ENCODE peak calls at places on chromosomes 1 and 21, in seven cellular contexts. One of them, this sample, is unnamed.

GRCh38 chr1:2037314-2037979 is 12.8 kb upstream of the PRKCZ start:
- DNase-seq in putamen: no peak
- DNase-seq in activated CD4-positive, alpha-beta T cell treated with anti-CD3 and anti-CD28 coated beads, Interleukin-2, amount 50 U/mL, for 4 hours: no peak
- DNase-seq in C1 segment of cervical spinal cord: no peak
- DNase-seq in H54: no peak
- DNase-seq in kidney glomerular epithelial cell: no peak
- DNase-seq in iris pigment epithelial cell: no peak
- DNase-seq in this sample: no peak

GRCh38 chr1:65104854-65105540 is 43.0 kb upstream of the AK4 start:
- DNase-seq in putamen: no peak
- DNase-seq in activated CD4-positive, alpha-beta T cell treated with anti-CD3 and anti-CD28 coated beads, Interleukin-2, amount 50 U/mL, for 4 hours: no peak
- DNase-seq in C1 segment of cervical spinal cord: no peak
- DNase-seq in H54: no peak
- DNase-seq in kidney glomerular epithelial cell: no peak
- DNase-seq in iris pigment epithelial cell: no peak
- DNase-seq in this sample: no peak

GRCh38 chr1:227390525-227390924 is 72.2 kb upstream of the CDC42BPA start:
- DNase-seq in putamen: no peak
- DNase-seq in activated CD4-positive, alpha-beta T cell treated with anti-CD3 and anti-CD28 coated beads, Interleukin-2, amount 50 U/mL, for 4 hours: no peak
- DNase-seq in C1 segment of cervical spinal cord: no peak
- DNase-seq in H54: no peak
- DNase-seq in kidney glomerular epithelial cell: no peak
- DNase-seq in iris pigment epithelial cell: peak
- DNase-seq in this sample: no peak

GRCh38 chr1:201016211-201016651 is 7.3 kb downstream of the KIF21B start:
- DNase-seq in putamen: peak
- DNase-seq in activated CD4-positive, alpha-beta T cell treated with anti-CD3 and anti-CD28 coated beads, Interleukin-2, amount 50 U/mL, for 4 hours: no peak
- DNase-seq in C1 segment of cervical spinal cord: no peak
- DNase-seq in H54: peak
- DNase-seq in kidney glomerular epithelial cell: no peak
- DNase-seq in iris pigment epithelial cell: peak
- DNase-seq in this sample: no peak

GRCh38 chr1:201504799-201505504 is 2.0 kb downstream of the CSRP1 start:
- DNase-seq in putamen: no peak
- DNase-seq in activated CD4-positive, alpha-beta T cell treated with anti-CD3 and anti-CD28 coated beads, Interleukin-2, amount 50 U/mL, for 4 hours: no peak
- DNase-seq in C1 segment of cervical spinal cord: no peak
- DNase-seq in H54: no peak
- DNase-seq in kidney glomerular epithelial cell: no peak
- DNase-seq in iris pigment epithelial cell: no peak
- DNase-seq in this sample: no peak

GRCh38 chr1:23037081-23037740 is 17.9 kb downstream of the KDM1A start:
- DNase-seq in putamen: no peak
- DNase-seq in activated CD4-positive, alpha-beta T cell treated with anti-CD3 and anti-CD28 coated beads, Interleukin-2, amount 50 U/mL, for 4 hours: no peak
- DNase-seq in C1 segment of cervical spinal cord: no peak
- DNase-seq in H54: no peak
- DNase-seq in kidney glomerular epithelial cell: no peak
- DNase-seq in iris pigment epithelial cell: peak
- DNase-seq in this sample: no peak

GRCh38 chr21:15051652-15052554 is 12.9 kb downstream of the NRIP1 start:
- DNase-seq in putamen: no peak
- DNase-seq in activated CD4-positive, alpha-beta T cell treated with anti-CD3 and anti-CD28 coated beads, Interleukin-2, amount 50 U/mL, for 4 hours: no peak
- DNase-seq in C1 segment of cervical spinal cord: no peak
- DNase-seq in H54: no peak
- DNase-seq in kidney glomerular epithelial cell: peak
- DNase-seq in iris pigment epithelial cell: peak
- DNase-seq in this sample: no peak

GRCh38 chr1:19734472-19734999 is 65.2 kb downstream of the TMCO4 start:
- DNase-seq in putamen: no peak
- DNase-seq in activated CD4-positive, alpha-beta T cell treated with anti-CD3 and anti-CD28 coated beads, Interleukin-2, amount 50 U/mL, for 4 hours: no peak
- DNase-seq in C1 segment of cervical spinal cord: no peak
- DNase-seq in H54: no peak
- DNase-seq in kidney glomerular epithelial cell: peak
- DNase-seq in iris pigment epithelial cell: peak
- DNase-seq in this sample: no peak

GRCh38 chr1:32627596-32628162 is 22.7 kb downstream of the ZBTB8OS start:
- DNase-seq in putamen: no peak
- DNase-seq in activated CD4-positive, alpha-beta T cell treated with anti-CD3 and anti-CD28 coated beads, Interleukin-2, amount 50 U/mL, for 4 hours: no peak
- DNase-seq in C1 segment of cervical spinal cord: no peak
- DNase-seq in H54: no peak
- DNase-seq in kidney glomerular epithelial cell: no peak
- DNase-seq in iris pigment epithelial cell: peak
- DNase-seq in this sample: no peak

GRCh38 chr1:107965112-107965991 is at the start of gene VAV3:
- DNase-seq in putamen: peak
- DNase-seq in activated CD4-positive, alpha-beta T cell treated with anti-CD3 and anti-CD28 coated beads, Interleukin-2, amount 50 U/mL, for 4 hours: peak
- DNase-seq in C1 segment of cervical spinal cord: no peak
- DNase-seq in H54: no peak
- DNase-seq in kidney glomerular epithelial cell: peak
- DNase-seq in iris pigment epithelial cell: peak
- DNase-seq in this sample: no peak

GRCh38 chr1:43452789-43453441 is 816 bp downstream of the HYI start:
- DNase-seq in putamen: peak
- DNase-seq in activated CD4-positive, alpha-beta T cell treated with anti-CD3 and anti-CD28 coated beads, Interleukin-2, amount 50 U/mL, for 4 hours: no peak
- DNase-seq in C1 segment of cervical spinal cord: no peak
- DNase-seq in H54: peak
- DNase-seq in kidney glomerular epithelial cell: peak
- DNase-seq in iris pigment epithelial cell: peak
- DNase-seq in this sample: no peak

GRCh38 chr1:14304381-14304865 is 294.1 kb upstream of the KAZN start:
- DNase-seq in putamen: no peak
- DNase-seq in activated CD4-positive, alpha-beta T cell treated with anti-CD3 and anti-CD28 coated beads, Interleukin-2, amount 50 U/mL, for 4 hours: no peak
- DNase-seq in C1 segment of cervical spinal cord: no peak
- DNase-seq in H54: no peak
- DNase-seq in kidney glomerular epithelial cell: peak
- DNase-seq in iris pigment epithelial cell: peak
- DNase-seq in this sample: no peak

GRCh38 chr1:51518730-51519047 is 377 bp downstream of the EPS15 start:
- DNase-seq in putamen: no peak
- DNase-seq in activated CD4-positive, alpha-beta T cell treated with anti-CD3 and anti-CD28 coated beads, Interleukin-2, amount 50 U/mL, for 4 hours: peak
- DNase-seq in C1 segment of cervical spinal cord: no peak
- DNase-seq in H54: peak
- DNase-seq in kidney glomerular epithelial cell: peak
- DNase-seq in iris pigment epithelial cell: peak
- DNase-seq in this sample: no peak

GRCh38 chr1:199778324-199778955 is 249.1 kb upstream of the NR5A2 start:
- DNase-seq in putamen: no peak
- DNase-seq in activated CD4-positive, alpha-beta T cell treated with anti-CD3 and anti-CD28 coated beads, Interleukin-2, amount 50 U/mL, for 4 hours: no peak
- DNase-seq in C1 segment of cervical spinal cord: no peak
- DNase-seq in H54: no peak
- DNase-seq in kidney glomerular epithelial cell: peak
- DNase-seq in iris pigment epithelial cell: peak
- DNase-seq in this sample: no peak

GRCh38 chr1:201614262-201615015 is 75.5 kb downstream of the NAV1 start:
- DNase-seq in putamen: no peak
- DNase-seq in activated CD4-positive, alpha-beta T cell treated with anti-CD3 and anti-CD28 coated beads, Interleukin-2, amount 50 U/mL, for 4 hours: no peak
- DNase-seq in C1 segment of cervical spinal cord: no peak
- DNase-seq in H54: no peak
- DNase-seq in kidney glomerular epithelial cell: no peak
- DNase-seq in iris pigment epithelial cell: peak
- DNase-seq in this sample: no peak

GRCh38 chr1:169572184-169572583 is 14.1 kb downstream of the F5 start:
- DNase-seq in putamen: no peak
- DNase-seq in activated CD4-positive, alpha-beta T cell treated with anti-CD3 and anti-CD28 coated beads, Interleukin-2, amount 50 U/mL, for 4 hours: no peak
- DNase-seq in C1 segment of cervical spinal cord: no peak
- DNase-seq in H54: no peak
- DNase-seq in kidney glomerular epithelial cell: peak
- DNase-seq in iris pigment epithelial cell: peak
- DNase-seq in this sample: no peak

GRCh38 chr1:17272641-17273040 is 23.7 kb downstream of the PADI3 start:
- DNase-seq in putamen: no peak
- DNase-seq in activated CD4-positive, alpha-beta T cell treated with anti-CD3 and anti-CD28 coated beads, Interleukin-2, amount 50 U/mL, for 4 hours: no peak
- DNase-seq in C1 segment of cervical spinal cord: no peak
- DNase-seq in H54: no peak
- DNase-seq in kidney glomerular epithelial cell: no peak
- DNase-seq in iris pigment epithelial cell: no peak
- DNase-seq in this sample: no peak

GRCh38 chr1:905071-905749 is 18.5 kb upstream of the SAMD11 start:
- DNase-seq in putamen: no peak
- DNase-seq in activated CD4-positive, alpha-beta T cell treated with anti-CD3 and anti-CD28 coated beads, Interleukin-2, amount 50 U/mL, for 4 hours: no peak
- DNase-seq in C1 segment of cervical spinal cord: no peak
- DNase-seq in H54: no peak
- DNase-seq in kidney glomerular epithelial cell: no peak
- DNase-seq in iris pigment epithelial cell: no peak
- DNase-seq in this sample: no peak

GRCh38 chr21:43209575-43210453 is 41.0 kb downstream of the CRYAA start:
- DNase-seq in putamen: no peak
- DNase-seq in activated CD4-positive, alpha-beta T cell treated with anti-CD3 and anti-CD28 coated beads, Interleukin-2, amount 50 U/mL, for 4 hours: no peak
- DNase-seq in C1 segment of cervical spinal cord: no peak
- DNase-seq in H54: peak
- DNase-seq in kidney glomerular epithelial cell: no peak
- DNase-seq in iris pigment epithelial cell: peak
- DNase-seq in this sample: no peak

GRCh38 chr1:16615253-16616252 is 2.2 kb upstream of the NBPF1 start:
- DNase-seq in putamen: no peak
- DNase-seq in activated CD4-positive, alpha-beta T cell treated with anti-CD3 and anti-CD28 coated beads, Interleukin-2, amount 50 U/mL, for 4 hours: no peak
- DNase-seq in C1 segment of cervical spinal cord: no peak
- DNase-seq in H54: no peak
- DNase-seq in kidney glomerular epithelial cell: no peak
- DNase-seq in iris pigment epithelial cell: no peak
- DNase-seq in this sample: no peak

GRCh38 chr1:52423771-52424170 is 19.4 kb downstream of the PRPF38A start:
- DNase-seq in putamen: no peak
- DNase-seq in activated CD4-positive, alpha-beta T cell treated with anti-CD3 and anti-CD28 coated beads, Interleukin-2, amount 50 U/mL, for 4 hours: peak
- DNase-seq in C1 segment of cervical spinal cord: no peak
- DNase-seq in H54: no peak
- DNase-seq in kidney glomerular epithelial cell: no peak
- DNase-seq in iris pigment epithelial cell: no peak
- DNase-seq in this sample: no peak

GRCh38 chr1:30760596-30761311 is 3.2 kb upstream of the LAPTM5 start:
- DNase-seq in putamen: peak
- DNase-seq in activated CD4-positive, alpha-beta T cell treated with anti-CD3 and anti-CD28 coated beads, Interleukin-2, amount 50 U/mL, for 4 hours: no peak
- DNase-seq in C1 segment of cervical spinal cord: no peak
- DNase-seq in H54: no peak
- DNase-seq in kidney glomerular epithelial cell: no peak
- DNase-seq in iris pigment epithelial cell: no peak
- DNase-seq in this sample: no peak

GRCh38 chr1:42932442-42932941 is 26.2 kb downstream of the SLC2A1 start:
- DNase-seq in putamen: no peak
- DNase-seq in activated CD4-positive, alpha-beta T cell treated with anti-CD3 and anti-CD28 coated beads, Interleukin-2, amount 50 U/mL, for 4 hours: no peak
- DNase-seq in C1 segment of cervical spinal cord: no peak
- DNase-seq in H54: no peak
- DNase-seq in kidney glomerular epithelial cell: no peak
- DNase-seq in iris pigment epithelial cell: no peak
- DNase-seq in this sample: no peak

GRCh38 chr1:175204285-175204684 is 11.7 kb upstream of the KIAA0040 start:
- DNase-seq in putamen: no peak
- DNase-seq in activated CD4-positive, alpha-beta T cell treated with anti-CD3 and anti-CD28 coated beads, Interleukin-2, amount 50 U/mL, for 4 hours: no peak
- DNase-seq in C1 segment of cervical spinal cord: no peak
- DNase-seq in H54: no peak
- DNase-seq in kidney glomerular epithelial cell: no peak
- DNase-seq in iris pigment epithelial cell: no peak
- DNase-seq in this sample: no peak

GRCh38 chr21:31530918-31531705 is 128.4 kb upstream of the SOD1 start:
- DNase-seq in putamen: no peak
- DNase-seq in activated CD4-positive, alpha-beta T cell treated with anti-CD3 and anti-CD28 coated beads, Interleukin-2, amount 50 U/mL, for 4 hours: no peak
- DNase-seq in C1 segment of cervical spinal cord: no peak
- DNase-seq in H54: no peak
- DNase-seq in kidney glomerular epithelial cell: no peak
- DNase-seq in iris pigment epithelial cell: no peak
- DNase-seq in this sample: no peak

GRCh38 chr1:199747984-199748383 is 279.5 kb upstream of the NR5A2 start:
- DNase-seq in putamen: no peak
- DNase-seq in activated CD4-positive, alpha-beta T cell treated with anti-CD3 and anti-CD28 coated beads, Interleukin-2, amount 50 U/mL, for 4 hours: no peak
- DNase-seq in C1 segment of cervical spinal cord: no peak
- DNase-seq in H54: no peak
- DNase-seq in kidney glomerular epithelial cell: no peak
- DNase-seq in iris pigment epithelial cell: peak
- DNase-seq in this sample: no peak

GRCh38 chr1:223776826-223777454 is 64.6 kb downstream of the CAPN2 start:
- DNase-seq in putamen: no peak
- DNase-seq in activated CD4-positive, alpha-beta T cell treated with anti-CD3 and anti-CD28 coated beads, Interleukin-2, amount 50 U/mL, for 4 hours: no peak
- DNase-seq in C1 segment of cervical spinal cord: no peak
- DNase-seq in H54: no peak
- DNase-seq in kidney glomerular epithelial cell: no peak
- DNase-seq in iris pigment epithelial cell: no peak
- DNase-seq in this sample: no peak

GRCh38 chr1:152003846-152004442 is 10.3 kb upstream of the S100A10 start:
- DNase-seq in putamen: no peak
- DNase-seq in activated CD4-positive, alpha-beta T cell treated with anti-CD3 and anti-CD28 coated beads, Interleukin-2, amount 50 U/mL, for 4 hours: no peak
- DNase-seq in C1 segment of cervical spinal cord: no peak
- DNase-seq in H54: no peak
- DNase-seq in kidney glomerular epithelial cell: no peak
- DNase-seq in iris pigment epithelial cell: no peak
- DNase-seq in this sample: no peak

GRCh38 chr1:119674110-119674509 is 26.0 kb upstream of the ZNF697 start:
- DNase-seq in putamen: no peak
- DNase-seq in activated CD4-positive, alpha-beta T cell treated with anti-CD3 and anti-CD28 coated beads, Interleukin-2, amount 50 U/mL, for 4 hours: no peak
- DNase-seq in C1 segment of cervical spinal cord: no peak
- DNase-seq in H54: no peak
- DNase-seq in kidney glomerular epithelial cell: peak
- DNase-seq in iris pigment epithelial cell: peak
- DNase-seq in this sample: no peak

GRCh38 chr1:23768733-23769132 is 9.5 kb upstream of the PITHD1 start:
- DNase-seq in putamen: no peak
- DNase-seq in activated CD4-positive, alpha-beta T cell treated with anti-CD3 and anti-CD28 coated beads, Interleukin-2, amount 50 U/mL, for 4 hours: no peak
- DNase-seq in C1 segment of cervical spinal cord: no peak
- DNase-seq in H54: no peak
- DNase-seq in kidney glomerular epithelial cell: no peak
- DNase-seq in iris pigment epithelial cell: no peak
- DNase-seq in this sample: no peak

GRCh38 chr21:38505654-38506523 is 7.6 kb upstream of the ERG start:
- DNase-seq in putamen: peak
- DNase-seq in activated CD4-positive, alpha-beta T cell treated with anti-CD3 and anti-CD28 coated beads, Interleukin-2, amount 50 U/mL, for 4 hours: no peak
- DNase-seq in C1 segment of cervical spinal cord: no peak
- DNase-seq in H54: peak
- DNase-seq in kidney glomerular epithelial cell: peak
- DNase-seq in iris pigment epithelial cell: peak
- DNase-seq in this sample: no peak

GRCh38 chr21:25509862-25510261 is 97.4 kb downstream of the MRPL39 start:
- DNase-seq in putamen: no peak
- DNase-seq in activated CD4-positive, alpha-beta T cell treated with anti-CD3 and anti-CD28 coated beads, Interleukin-2, amount 50 U/mL, for 4 hours: no peak
- DNase-seq in C1 segment of cervical spinal cord: no peak
- DNase-seq in H54: no peak
- DNase-seq in kidney glomerular epithelial cell: no peak
- DNase-seq in iris pigment epithelial cell: no peak
- DNase-seq in this sample: peak

GRCh38 chr1:91707114-91707889 is 178.6 kb downstream of the TGFBR3 start:
- DNase-seq in putamen: no peak
- DNase-seq in activated CD4-positive, alpha-beta T cell treated with anti-CD3 and anti-CD28 coated beads, Interleukin-2, amount 50 U/mL, for 4 hours: no peak
- DNase-seq in C1 segment of cervical spinal cord: no peak
- DNase-seq in H54: no peak
- DNase-seq in kidney glomerular epithelial cell: no peak
- DNase-seq in iris pigment epithelial cell: no peak
- DNase-seq in this sample: no peak

GRCh38 chr1:41977329-41977728 is 58.6 kb upstream of the HIVEP3 start:
- DNase-seq in putamen: no peak
- DNase-seq in activated CD4-positive, alpha-beta T cell treated with anti-CD3 and anti-CD28 coated beads, Interleukin-2, amount 50 U/mL, for 4 hours: no peak
- DNase-seq in C1 segment of cervical spinal cord: no peak
- DNase-seq in H54: no peak
- DNase-seq in kidney glomerular epithelial cell: no peak
- DNase-seq in iris pigment epithelial cell: no peak
- DNase-seq in this sample: no peak

GRCh38 chr1:21939650-21940374 is 2.7 kb upstream of the HSPG2 start:
- DNase-seq in putamen: peak
- DNase-seq in activated CD4-positive, alpha-beta T cell treated with anti-CD3 and anti-CD28 coated beads, Interleukin-2, amount 50 U/mL, for 4 hours: no peak
- DNase-seq in C1 segment of cervical spinal cord: no peak
- DNase-seq in H54: no peak
- DNase-seq in kidney glomerular epithelial cell: peak
- DNase-seq in iris pigment epithelial cell: peak
- DNase-seq in this sample: no peak

GRCh38 chr1:208036177-208036808 is 125.4 kb upstream of the CD34 start:
- DNase-seq in putamen: no peak
- DNase-seq in activated CD4-positive, alpha-beta T cell treated with anti-CD3 and anti-CD28 coated beads, Interleukin-2, amount 50 U/mL, for 4 hours: no peak
- DNase-seq in C1 segment of cervical spinal cord: no peak
- DNase-seq in H54: no peak
- DNase-seq in kidney glomerular epithelial cell: no peak
- DNase-seq in iris pigment epithelial cell: peak
- DNase-seq in this sample: no peak

GRCh38 chr1:3262681-3263286 is 191.7 kb upstream of the ARHGEF16 start:
- DNase-seq in putamen: no peak
- DNase-seq in activated CD4-positive, alpha-beta T cell treated with anti-CD3 and anti-CD28 coated beads, Interleukin-2, amount 50 U/mL, for 4 hours: no peak
- DNase-seq in C1 segment of cervical spinal cord: no peak
- DNase-seq in H54: no peak
- DNase-seq in kidney glomerular epithelial cell: no peak
- DNase-seq in iris pigment epithelial cell: no peak
- DNase-seq in this sample: no peak

GRCh38 chr1:15483971-15484370 is 8.1 kb downstream of the CELA2B start:
- DNase-seq in putamen: no peak
- DNase-seq in activated CD4-positive, alpha-beta T cell treated with anti-CD3 and anti-CD28 coated beads, Interleukin-2, amount 50 U/mL, for 4 hours: no peak
- DNase-seq in C1 segment of cervical spinal cord: no peak
- DNase-seq in H54: no peak
- DNase-seq in kidney glomerular epithelial cell: no peak
- DNase-seq in iris pigment epithelial cell: no peak
- DNase-seq in this sample: no peak